ENCODE peak calls at places on chromosomes 11 and 22, in nine cellular contexts. Y is CD4-positive, CD25-positive, alpha-beta regulatory T cell; X is BE2C; N is left ventricle myocardium inferior; C is HepG2; Q is heart left ventricle; U is HAP-1; B is WERI-Rb-1; W is lung. M is an unnamed sample. For H3K9me3, the result is how much of the 10 kb centered on the place peaks cover.

GRCh38 chr22:33780761-33781160 is 139.5 kb downstream of the LARGE1 start:
- DNase-seq in Y (no peak), X (no peak), N (no peak), C (no peak), Q (no peak), U (no peak), B (no peak), W (no peak), M (no peak)

GRCh38 chr11:4480577-4481539 is 1.6 kb upstream of the OR52K1 start:
- DNase-seq in Y (no peak), X (no peak), N (no peak), C (no peak), Q (no peak), U (peak), B (no peak), W (no peak), M (no peak)

GRCh38 chr11:96315476-96315875 is 27.5 kb downstream of the MAML2 start:
- DNase-seq in Y (no peak), X (no peak), N (no peak), C (no peak), Q (no peak), U (no peak), B (no peak), W (no peak), M (no peak)

GRCh38 chr11:128182844-128183243 is 404.5 kb downstream of the ETS1 start:
- DNase-seq in Y (no peak), X (no peak), N (no peak), C (no peak), Q (no peak), U (no peak), B (peak), W (no peak), M (no peak)

GRCh38 chr11:75500742-75501141 is 25.0 kb downstream of the GDPD5 start:
- DNase-seq in Y (no peak), X (no peak), N (no peak), C (no peak), Q (no peak), U (no peak), B (no peak), W (no peak), M (no peak)

GRCh38 chr11:10401275-10401674 is 53.8 kb upstream of the AMPD3 start:
- DNase-seq in Y (no peak), X (no peak), N (no peak), C (no peak), Q (no peak), U (no peak), B (no peak), W (no peak), M (peak)

GRCh38 chr11:75821202-75821601 is 6.2 kb downstream of the UVRAG start:
- DNase-seq in Y (no peak), X (no peak), N (no peak), C (no peak), Q (no peak), U (no peak), B (no peak), W (no peak), M (no peak)

GRCh38 chr11:68149417-68149816 is 28.2 kb upstream of the CHKA start:
- DNase-seq in Y (no peak), X (no peak), N (no peak), C (no peak), Q (no peak), U (no peak), B (no peak), W (peak), M (no peak)

GRCh38 chr22:26618487-26618886 is 660 bp upstream of the CRYBB1 start:
- DNase-seq in Y (no peak), X (no peak), N (no peak), C (no peak), Q (no peak), U (no peak), B (no peak), W (no peak), M (no peak)

GRCh38 chr11:108788565-108789199 is 123.8 kb downstream of the DDX10 start:
- DNase-seq in Y (no peak), X (peak), N (no peak), C (peak), Q (peak), U (peak), B (peak), W (no peak), M (no peak)

GRCh38 chr11:12989428-12990242 is 19.5 kb upstream of the RASSF10 start:
- DNase-seq in Y (no peak), X (no peak), N (no peak), C (no peak), Q (no peak), U (no peak), B (no peak), W (no peak), M (peak)

GRCh38 chr11:27701262-27702105 is 1.2 kb upstream of the BDNF start:
- DNase-seq in Y (no peak), X (no peak), N (peak), C (no peak), Q (peak), U (peak), B (peak), W (no peak), M (peak)

GRCh38 chr11:110297082-110297725 is 790 bp upstream of the RDX start:
- DNase-seq in Y (no peak), X (no peak), N (no peak), C (peak), Q (no peak), U (no peak), B (no peak), W (no peak), M (peak)

GRCh38 chr11:77075425-77075905 is 8.7 kb downstream of the CAPN5 start:
- DNase-seq in Y (no peak), X (no peak), N (no peak), C (no peak), Q (no peak), U (no peak), B (no peak), W (no peak), M (no peak)

GRCh38 chr11:111977141-111978027 is 40.2 kb downstream of the DIXDC1 start:
- DNase-seq in Y (peak), X (peak), N (peak), C (no peak), Q (peak), U (no peak), B (no peak), W (peak), M (peak)

GRCh38 chr11:33716236-33716635 is 15.6 kb upstream of the C11orf91 start:
- DNase-seq in Y (no peak), X (no peak), N (no peak), C (no peak), Q (no peak), U (no peak), B (peak), W (no peak), M (peak)

GRCh38 chr11:6568191-6568918 is 35.1 kb downstream of the RRP8 start:
- DNase-seq in Y (no peak), X (peak), N (peak), C (no peak), Q (peak), U (no peak), B (no peak), W (no peak), M (no peak)

DNA sequence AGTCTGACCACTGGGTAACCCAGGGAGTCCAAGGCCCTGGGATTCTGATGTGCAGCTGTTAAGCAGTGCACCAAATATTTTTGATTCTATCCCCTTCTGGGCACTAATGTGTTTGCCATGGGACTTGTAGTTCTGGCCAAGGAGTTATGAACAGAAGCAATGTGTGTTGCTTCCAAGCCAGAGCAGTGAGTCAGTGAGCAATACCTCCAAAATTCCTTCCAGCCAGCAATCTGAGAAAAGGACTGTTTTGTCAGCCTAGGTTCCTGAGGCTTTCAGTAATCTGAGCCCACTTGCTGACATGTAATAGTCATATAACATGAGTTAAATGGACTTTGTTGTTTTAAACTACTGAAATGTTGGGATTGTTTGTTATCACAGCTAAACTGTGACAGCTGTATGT is 311.4 kb downstream of the NELL1 start:
- DNase-seq in Y (no peak), X (no peak), N (no peak), C (no peak), Q (no peak), U (no peak), B (no peak), W (no peak), M (peak)
- H3K9me3 ChIP-seq in Y (under half), X (under half), N (under half), C (under half), Q (under half), U (under half), B (under half), W (under half), M (under half)

DNA sequence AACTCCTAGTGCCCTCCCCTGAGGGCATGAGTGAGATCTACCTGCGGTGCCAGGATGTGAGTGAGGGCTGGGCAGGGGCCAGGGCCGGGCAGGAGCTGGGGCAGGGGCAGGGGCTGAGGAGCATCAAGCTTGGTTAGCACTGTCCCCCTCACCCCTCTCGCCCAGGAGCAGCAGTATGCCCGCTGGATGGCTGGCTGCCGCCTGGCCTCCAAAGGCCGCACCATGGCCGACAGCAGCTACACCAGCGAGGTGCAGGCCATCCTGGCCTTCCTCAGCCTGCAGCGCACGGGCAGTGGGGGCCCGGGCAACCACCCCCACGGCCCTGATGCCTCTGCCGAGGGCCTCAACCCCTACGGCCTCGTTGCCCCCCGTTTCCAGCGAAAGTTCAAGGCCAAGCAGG is 5.7 kb downstream of the TRPT1 start:
- DNase-seq in Y (no peak), X (no peak), N (no peak), C (no peak), Q (no peak), U (no peak), B (no peak), W (no peak), M (no peak)
- H3K9me3 ChIP-seq in Y (under half), X (under half), N (under half), C (under half), Q (under half), U (under half), B (under half), W (under half), M (under half)

DNA sequence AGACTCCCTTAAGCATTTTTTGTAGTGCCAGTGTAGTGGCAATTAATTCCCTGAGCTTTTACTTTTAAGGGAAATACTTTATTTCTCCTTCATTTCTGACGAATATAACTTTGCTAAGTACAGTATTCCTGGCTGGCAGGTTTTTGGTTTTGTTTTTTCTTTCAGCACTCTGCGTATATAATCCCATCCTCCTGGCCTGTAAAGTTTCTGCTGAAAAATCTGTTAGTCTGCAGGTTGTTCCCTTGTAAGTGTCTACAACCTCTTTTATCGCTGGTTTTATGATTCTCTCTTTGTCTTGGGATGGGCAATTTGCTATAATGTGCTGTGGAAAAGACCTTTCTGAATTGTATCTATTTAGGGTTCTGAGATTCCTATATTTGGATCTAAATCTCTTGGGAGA is 56.0 kb downstream of the KCNQ1OT1 start:
- DNase-seq in Y (no peak), X (no peak), N (no peak), C (no peak), Q (no peak), U (no peak), B (no peak), W (no peak), M (no peak)
- H3K9me3 ChIP-seq in Y (half or more), X (under half), N (half or more), C (half or more), Q (half or more), U (under half), B (half or more), W (under half), M (half or more)

GRCh38 chr22:16988257-16988656 is 19.8 kb downstream of the GAB4 start:
- DNase-seq in Y (no peak), X (no peak), N (no peak), C (no peak), Q (no peak), U (no peak), B (no peak), W (no peak), M (no peak)
- H3K9me3 ChIP-seq in Y (under half), X (under half), N (under half), C (under half), Q (under half), U (under half), B (under half), W (under half), M (under half)